ENCODE peak calls at places on chromosome 21, in five cellular contexts. A is esophagus squamous epithelium, N is bronchial epithelial cell, P is IMR-90, V is omental fat pad. J is an unnamed sample.
A peak's percentile ranks its signal among the peaks of the same experiment; 100 is the strongest.

GRCh38 chr21:20997633-20998455 is at the start of gene NCAM2:
- DNase-seq in A (no peak), N (peak; percentile 4), P (peak; percentile 76), V (no peak), J (peak; percentile 89)

GRCh38 chr21:32135401-32136363 is 143.2 kb downstream of the MIS18A start:
- DNase-seq in A (no peak), N (peak; percentile 18), P (peak; percentile 1), V (no peak), J (no peak)

GRCh38 chr21:27339902-27340301 is 373.0 kb upstream of the ADAMTS5 start:
- DNase-seq in A (no peak), N (no peak), P (peak; percentile 50), V (no peak), J (no peak)

GRCh38 chr21:39612233-39613028 is at the start of gene B3GALT5:
- DNase-seq in A (no peak), N (no peak), P (no peak), V (no peak), J (no peak)

GRCh38 chr21:46080171-46081021 is 17.5 kb upstream of the COL6A2 start:
- DNase-seq in A (no peak), N (no peak), P (no peak), V (no peak), J (peak; percentile 84)

GRCh38 chr21:34195365-34195764 is 122.0 kb downstream of the MRPS6 start:
- DNase-seq in A (no peak), N (no peak), P (no peak), V (no peak), J (no peak)

GRCh38 chr21:40466893-40467483 is 380.0 kb downstream of the DSCAM start:
- DNase-seq in A (no peak), N (peak; percentile 44), P (no peak), V (no peak), J (no peak)

GRCh38 chr21:33813832-33814231 is 101.8 kb downstream of the ATP5PO start:
- DNase-seq in A (no peak), N (no peak), P (no peak), V (no peak), J (no peak)

GRCh38 chr21:27674037-27674436 is 707.1 kb upstream of the ADAMTS5 start:
- DNase-seq in A (no peak), N (peak; percentile 66), P (peak; percentile 88), V (no peak), J (no peak)

GRCh38 chr21:22476214-22476613 is 1478.0 kb downstream of the NCAM2 start:
- DNase-seq in A (no peak), N (no peak), P (no peak), V (no peak), J (no peak)

GRCh38 chr21:46108827-46109226 is 10.9 kb downstream of the COL6A2 start:
- DNase-seq in A (no peak), N (no peak), P (no peak), V (no peak), J (no peak)

GRCh38 chr21:38811257-38811656 is 5.5 kb downstream of the ETS2 start:
- DNase-seq in A (no peak), N (peak; percentile 98), P (peak; percentile 95), V (no peak), J (no peak)

GRCh38 chr21:46216132-46216747 is 12.3 kb downstream of the LSS start:
- DNase-seq in A (no peak), N (no peak), P (no peak), V (peak; percentile 9), J (peak; percentile 59)

GRCh38 chr21:37909936-37910335 is 6.3 kb downstream of the KCNJ6 start:
- DNase-seq in A (no peak), N (no peak), P (no peak), V (no peak), J (no peak)

GRCh38 chr21:33734818-33735217 is 92.5 kb downstream of the ITSN1 start:
- DNase-seq in A (no peak), N (no peak), P (no peak), V (no peak), J (no peak)

GRCh38 chr21:43925096-43925481 is 60.1 kb downstream of the AGPAT3 start:
- DNase-seq in A (no peak), N (peak; percentile 8), P (no peak), V (no peak), J (peak; percentile 82)

GRCh38 chr21:44666401-44667320 is at the start of gene KRTAP12-2:
- DNase-seq in A (no peak), N (peak; percentile 0), P (no peak), V (no peak), J (no peak)

GRCh38 chr21:17491716-17492414 is 21.0 kb upstream of the CXADR start:
- DNase-seq in A (no peak), N (peak; percentile 98), P (peak; percentile 99), V (no peak), J (no peak)

GRCh38 chr21:39720126-39720778 is 24.7 kb upstream of the IGSF5 start:
- DNase-seq in A (no peak), N (no peak), P (no peak), V (no peak), J (no peak)

DNA sequence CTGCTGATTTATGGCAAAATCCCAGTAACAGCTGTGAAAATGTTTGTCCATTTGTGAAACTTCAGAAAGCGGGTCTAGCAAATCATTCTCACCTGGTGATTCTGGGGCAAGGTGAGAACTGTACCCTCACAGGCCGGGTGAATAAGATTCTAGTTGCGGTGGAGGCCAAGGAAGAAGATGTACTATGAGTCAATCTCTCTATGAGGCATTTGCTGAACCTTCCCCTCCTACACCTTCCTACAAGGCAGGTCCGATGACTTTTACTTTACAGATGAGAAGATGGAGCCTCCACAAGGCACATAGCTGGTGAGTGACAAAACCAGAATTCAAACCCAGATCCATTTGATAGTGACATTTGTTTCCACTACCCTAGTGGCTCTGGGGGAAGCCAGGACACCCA is 72.7 kb downstream of the BACH1 start:
- DNase-seq in A (no peak), N (peak; percentile 32), P (no peak), V (no peak), J (no peak)
- TF ChIP-seq CTCF in A (no peak), N (no peak), P (no peak), V (no peak), J (no peak)

GRCh38 chr21:14418920-14419319 is 36.0 kb upstream of the HSPA13 start:
- DNase-seq in A (no peak), N (no peak), P (no peak), V (no peak), J (no peak)

GRCh38 chr21:14414932-14415508 is 32.1 kb upstream of the HSPA13 start:
- DNase-seq in A (no peak), N (no peak), P (no peak), V (no peak), J (no peak)
- TF ChIP-seq CTCF in A (no peak), N (no peak), P (no peak), V (no peak), J (no peak)

GRCh38 chr21:36571556-36571955 is 91.6 kb upstream of the CLDN14 start:
- DNase-seq in A (no peak), N (no peak), P (no peak), V (no peak), J (no peak)
- TF ChIP-seq CTCF in A (no peak), N (no peak), P (no peak), V (no peak), J (no peak)

DNA sequence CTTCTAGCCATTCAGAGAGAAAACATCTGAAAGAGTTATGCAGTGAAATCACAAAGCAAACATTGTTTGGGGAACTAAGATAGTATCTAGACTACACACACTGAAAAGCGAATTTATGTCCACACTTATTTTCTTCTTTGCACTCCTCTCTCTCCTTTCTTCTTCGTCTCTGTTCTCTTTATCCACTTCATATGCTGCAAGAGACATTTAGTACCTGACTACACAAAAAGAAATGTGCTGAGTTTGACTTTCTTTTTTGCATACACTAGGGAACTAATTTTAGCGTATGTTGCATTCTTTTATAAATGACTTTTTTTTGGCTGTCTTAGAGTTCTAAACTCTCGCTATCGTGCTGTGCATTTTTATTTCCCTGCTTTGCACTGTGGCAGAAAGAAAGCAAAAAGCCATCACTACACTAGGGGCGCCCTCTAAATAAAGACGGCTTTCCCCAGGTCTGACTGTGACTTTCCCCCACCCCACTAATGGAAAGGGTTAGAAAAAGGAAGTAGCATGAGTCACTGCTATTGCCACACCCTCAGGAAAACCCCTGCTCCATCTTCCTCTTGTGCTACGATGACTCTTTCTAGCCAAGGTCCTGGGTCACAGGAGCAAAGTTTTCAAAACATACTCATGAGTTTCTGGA is 65.7 kb downstream of the MAP3K7CL start:
- DNase-seq in A (no peak), N (peak; percentile 96), P (peak; percentile 97), V (peak; percentile 58), J (no peak)
- TF ChIP-seq CTCF in A (peak; percentile 31), N (peak; percentile 39), P (peak; percentile 54), V (no peak), J (peak; percentile 68)

GRCh38 chr21:9758888-9759287 is 762.5 kb upstream of the TPTE start:
- DNase-seq in A (no peak), N (no peak), P (no peak), V (no peak), J (peak; percentile 97)
- TF ChIP-seq CTCF in A (no peak), N (no peak), P (no peak), V (no peak), J (no peak)

GRCh38 chr21:41777934-41778815 is 11.3 kb upstream of the RIPK4 start:
- DNase-seq in A (no peak), N (peak; percentile 79), P (peak; percentile 69), V (peak; percentile 92), J (no peak)
- TF ChIP-seq CTCF in A (peak; percentile 97), N (peak; percentile 97), P (peak; percentile 73), V (no peak), J (peak; percentile 98)

DNA sequence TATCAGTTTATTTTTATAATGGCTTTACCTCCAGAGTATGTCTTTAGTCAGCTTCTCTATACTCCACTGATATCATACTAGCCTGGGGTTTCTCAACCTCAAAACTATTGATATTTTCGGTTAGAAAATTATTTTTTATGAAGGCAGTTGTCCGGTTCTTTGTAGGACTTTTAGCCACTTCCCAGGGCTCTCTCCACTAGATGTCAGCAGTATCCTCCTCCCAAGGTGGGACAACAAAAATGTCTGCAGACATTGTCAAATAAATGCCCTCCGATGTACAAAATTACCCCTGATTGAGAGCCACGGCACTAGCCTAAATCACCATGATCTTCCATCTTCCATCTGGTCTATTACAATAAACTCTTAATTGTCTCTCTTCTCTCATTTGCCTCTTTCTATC is 4.1 kb upstream of the GRIK1 start:
- DNase-seq in A (no peak), N (peak; percentile 7), P (no peak), V (no peak), J (no peak)
- TF ChIP-seq CTCF in A (no peak), N (peak; percentile 15), P (no peak), V (no peak), J (peak; percentile 70)

J was measured in chondrocyte.